ENCODE peak calls at places on chromosome 16, in nine cellular contexts. One of them, this sample, is unnamed. For H3K4me1, the result is how much of the 10 kb centered on the place peaks cover.

GRCh38 chr16:24253192-24253591 is 2.9 kb upstream of the CACNG3 start:
- DNase-seq in stomach: no peak
- DNase-seq in sigmoid colon: no peak
- DNase-seq in transverse colon: peak
- DNase-seq in ovary: no peak
- DNase-seq in A549: peak
- DNase-seq in K562: peak
- DNase-seq in GM12878: no peak
- DNase-seq in esophagus muscularis mucosa: no peak
- DNase-seq in this sample: no peak

GRCh38 chr16:4909825-4910224 is 27.1 kb downstream of the PPL start:
- DNase-seq in stomach: no peak
- DNase-seq in sigmoid colon: no peak
- DNase-seq in transverse colon: no peak
- DNase-seq in ovary: no peak
- DNase-seq in A549: no peak
- DNase-seq in K562: no peak
- DNase-seq in GM12878: no peak
- DNase-seq in esophagus muscularis mucosa: no peak
- DNase-seq in this sample: no peak

GRCh38 chr16:54576776-54577175 is 290.2 kb upstream of the IRX3 start:
- DNase-seq in stomach: no peak
- DNase-seq in sigmoid colon: no peak
- DNase-seq in transverse colon: no peak
- DNase-seq in ovary: no peak
- DNase-seq in A549: no peak
- DNase-seq in K562: no peak
- DNase-seq in GM12878: no peak
- DNase-seq in esophagus muscularis mucosa: no peak
- DNase-seq in this sample: no peak

GRCh38 chr16:22948603-22949368 is 134.8 kb downstream of the HS3ST2 start:
- DNase-seq in stomach: peak
- DNase-seq in sigmoid colon: peak
- DNase-seq in transverse colon: peak
- DNase-seq in ovary: peak
- DNase-seq in A549: peak
- DNase-seq in K562: peak
- DNase-seq in GM12878: peak
- DNase-seq in esophagus muscularis mucosa: peak
- DNase-seq in this sample: peak

GRCh38 chr16:58299757-58300349 is 5.0 kb upstream of the PRSS54 start:
- DNase-seq in stomach: peak
- DNase-seq in sigmoid colon: no peak
- DNase-seq in transverse colon: peak
- DNase-seq in ovary: no peak
- DNase-seq in A549: no peak
- DNase-seq in K562: peak
- DNase-seq in GM12878: no peak
- DNase-seq in esophagus muscularis mucosa: no peak
- DNase-seq in this sample: no peak

GRCh38 chr16:85461814-85462404 is 151.2 kb upstream of the GSE1 start:
- DNase-seq in stomach: no peak
- DNase-seq in sigmoid colon: peak
- DNase-seq in transverse colon: no peak
- DNase-seq in ovary: peak
- DNase-seq in A549: no peak
- DNase-seq in K562: peak
- DNase-seq in GM12878: no peak
- DNase-seq in esophagus muscularis mucosa: no peak
- DNase-seq in this sample: no peak

GRCh38 chr16:48576927-48577326 is 33.1 kb downstream of the N4BP1 start:
- DNase-seq in stomach: no peak
- DNase-seq in sigmoid colon: no peak
- DNase-seq in transverse colon: no peak
- DNase-seq in ovary: no peak
- DNase-seq in A549: no peak
- DNase-seq in K562: no peak
- DNase-seq in GM12878: no peak
- DNase-seq in esophagus muscularis mucosa: no peak
- DNase-seq in this sample: no peak

GRCh38 chr16:81500833-81501521 is 56.4 kb downstream of the CMIP start:
- DNase-seq in stomach: no peak
- DNase-seq in sigmoid colon: no peak
- DNase-seq in transverse colon: no peak
- DNase-seq in ovary: no peak
- DNase-seq in A549: no peak
- DNase-seq in K562: no peak
- DNase-seq in GM12878: no peak
- DNase-seq in esophagus muscularis mucosa: no peak
- DNase-seq in this sample: no peak

GRCh38 chr16:424033-424622 is 1.3 kb upstream of the RAB11FIP3 start:
- DNase-seq in stomach: peak
- DNase-seq in sigmoid colon: peak
- DNase-seq in transverse colon: peak
- DNase-seq in ovary: peak
- DNase-seq in A549: peak
- DNase-seq in K562: no peak
- DNase-seq in GM12878: no peak
- DNase-seq in esophagus muscularis mucosa: peak
- DNase-seq in this sample: peak

GRCh38 chr16:82949016-82949415 is 322.2 kb downstream of the CDH13 start:
- DNase-seq in stomach: no peak
- DNase-seq in sigmoid colon: no peak
- DNase-seq in transverse colon: no peak
- DNase-seq in ovary: no peak
- DNase-seq in A549: no peak
- DNase-seq in K562: no peak
- DNase-seq in GM12878: no peak
- DNase-seq in esophagus muscularis mucosa: no peak
- DNase-seq in this sample: no peak

DNA sequence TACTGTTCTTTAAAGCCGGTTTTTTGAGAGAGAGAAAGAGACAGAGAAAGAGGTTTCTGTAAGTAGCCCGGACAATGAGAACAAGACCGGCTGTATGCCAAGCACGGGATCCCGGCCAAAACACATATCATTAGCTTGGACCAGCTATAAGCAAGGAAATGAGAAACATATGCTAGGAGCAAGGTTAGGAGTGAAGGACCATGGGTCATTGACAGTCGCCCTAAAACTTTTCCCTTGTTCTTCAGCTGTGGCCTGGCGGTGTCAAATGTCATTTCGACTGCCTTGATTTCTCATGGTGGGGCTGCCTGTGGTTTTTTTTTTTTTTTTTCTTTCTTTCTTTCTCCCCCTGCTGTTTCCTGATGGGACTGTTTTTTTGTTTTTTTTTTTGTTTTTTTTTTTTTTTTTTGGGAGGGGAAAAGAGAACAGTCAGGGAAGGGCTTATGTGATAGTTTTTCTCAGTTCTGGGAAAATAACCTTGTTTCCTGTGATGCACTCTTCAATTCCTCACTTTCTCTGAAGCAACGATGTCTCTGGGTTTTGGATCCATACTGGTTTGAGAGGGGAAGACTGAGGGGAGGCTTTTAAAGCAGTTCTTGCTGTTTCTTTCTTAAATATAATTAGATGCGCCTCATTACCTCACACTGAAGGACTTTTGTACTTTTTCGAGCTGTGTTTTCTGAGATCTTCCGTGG is 124.8 kb upstream of the ZFHX3 start:
- DNase-seq in stomach: peak
- DNase-seq in sigmoid colon: peak
- DNase-seq in transverse colon: peak
- DNase-seq in ovary: peak
- DNase-seq in A549: peak
- DNase-seq in K562: peak
- DNase-seq in GM12878: no peak
- DNase-seq in esophagus muscularis mucosa: no peak
- DNase-seq in this sample: peak
- H3K27ac ChIP-seq in stomach: peak
- H3K27ac ChIP-seq in sigmoid colon: peak
- H3K27ac ChIP-seq in transverse colon: peak
- H3K27ac ChIP-seq in ovary: peak
- H3K27ac ChIP-seq in A549: no peak
- H3K27ac ChIP-seq in K562: no peak
- H3K27ac ChIP-seq in GM12878: no peak
- H3K27ac ChIP-seq in esophagus muscularis mucosa: peak
- H3K27ac ChIP-seq in this sample: peak

DNA sequence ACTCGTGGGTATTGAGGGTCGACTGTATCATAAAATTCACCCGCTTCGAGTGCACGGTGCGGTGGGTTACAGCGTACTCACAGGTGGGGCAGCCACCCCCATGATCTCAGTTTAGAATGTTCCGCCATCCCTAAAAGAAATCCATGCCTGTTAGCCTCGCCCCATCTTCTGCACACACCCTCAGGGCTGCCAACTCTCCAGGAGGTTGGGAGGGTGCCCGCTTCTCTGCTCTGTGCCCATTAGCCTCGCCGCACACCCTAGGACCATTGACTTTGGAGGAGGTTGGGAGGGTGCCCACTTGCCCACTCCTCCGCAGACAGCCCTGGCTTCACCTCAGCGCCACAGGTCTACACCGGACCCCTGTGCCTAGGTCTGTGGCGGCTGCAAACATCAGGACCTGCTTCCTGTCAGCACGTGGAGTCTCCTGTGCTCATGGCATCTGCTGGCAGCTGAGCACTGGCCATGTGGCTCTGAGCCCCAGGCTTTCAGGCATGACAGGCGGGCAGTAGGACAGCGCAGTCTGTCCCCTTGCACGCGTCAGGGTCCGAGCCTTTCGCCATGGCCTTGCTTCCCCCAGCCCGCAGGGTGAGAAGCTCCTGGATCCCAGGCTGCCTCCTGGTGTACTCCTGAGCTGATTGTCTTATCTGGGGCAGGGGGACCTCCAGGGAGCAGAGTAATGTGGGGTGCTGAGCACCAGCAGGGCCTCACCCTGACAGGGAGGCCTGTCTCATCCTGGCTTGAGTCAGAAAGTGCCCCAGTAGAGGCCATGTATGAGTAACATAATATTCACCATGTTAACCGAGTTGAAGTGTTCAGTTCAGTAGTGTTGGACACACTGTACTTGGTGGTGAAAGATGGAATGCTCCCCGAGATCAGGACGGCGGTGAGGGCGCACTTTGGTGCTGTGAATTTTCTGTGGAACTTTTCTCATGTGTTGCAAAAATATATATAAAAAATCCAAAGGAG is 21.9 kb downstream of the NME3 start:
- DNase-seq in stomach: no peak
- DNase-seq in sigmoid colon: no peak
- DNase-seq in transverse colon: no peak
- DNase-seq in ovary: no peak
- DNase-seq in A549: no peak
- DNase-seq in K562: no peak
- DNase-seq in GM12878: no peak
- DNase-seq in esophagus muscularis mucosa: no peak
- DNase-seq in this sample: no peak
- H3K4me1 ChIP-seq in stomach: under half
- H3K4me1 ChIP-seq in sigmoid colon: under half
- H3K4me1 ChIP-seq in transverse colon: under half
- H3K4me1 ChIP-seq in ovary: under half
- H3K4me1 ChIP-seq in A549: under half
- H3K4me1 ChIP-seq in K562: under half
- H3K4me1 ChIP-seq in GM12878: under half
- H3K4me1 ChIP-seq in esophagus muscularis mucosa: under half
- H3K4me1 ChIP-seq in this sample: under half

DNA sequence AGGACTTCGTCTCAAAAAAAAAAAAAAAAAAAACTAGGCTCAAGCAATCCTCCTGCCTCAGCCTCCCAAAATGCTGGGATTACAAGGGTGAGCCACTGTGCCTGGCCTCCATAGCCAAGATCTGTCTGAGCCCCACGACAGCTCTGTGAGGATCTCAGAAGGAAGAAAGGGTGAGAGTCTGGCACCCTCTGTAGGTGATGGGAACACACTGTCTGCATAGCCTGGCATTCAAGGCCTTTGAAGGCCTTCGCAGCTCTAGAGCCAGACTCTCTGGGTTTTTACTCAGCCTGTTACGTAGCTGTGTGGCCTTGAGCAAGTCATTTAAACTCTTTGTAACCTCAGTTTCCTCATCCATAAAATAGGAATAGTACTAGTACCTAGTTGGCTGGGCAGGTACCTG is 6.3 kb upstream of the XPO6 start:
- DNase-seq in stomach: peak
- DNase-seq in sigmoid colon: no peak
- DNase-seq in transverse colon: peak
- DNase-seq in ovary: no peak
- DNase-seq in A549: no peak
- DNase-seq in K562: peak
- DNase-seq in GM12878: no peak
- DNase-seq in esophagus muscularis mucosa: no peak
- DNase-seq in this sample: no peak
- TF ChIP-seq EP300 in stomach: no peak
- TF ChIP-seq EP300 in sigmoid colon: no peak
- TF ChIP-seq EP300 in transverse colon: no peak
- TF ChIP-seq EP300 in ovary: no peak
- TF ChIP-seq EP300 in A549: no peak
- TF ChIP-seq EP300 in K562: no peak
- TF ChIP-seq EP300 in GM12878: no peak
- TF ChIP-seq EP300 in esophagus muscularis mucosa: no peak
- TF ChIP-seq EP300 in this sample: no peak

GRCh38 chr16:68695575-68695974 is 41.5 kb upstream of the CDH1 start:
- DNase-seq in stomach: no peak
- DNase-seq in sigmoid colon: no peak
- DNase-seq in transverse colon: no peak
- DNase-seq in ovary: no peak
- DNase-seq in A549: no peak
- DNase-seq in K562: no peak
- DNase-seq in GM12878: no peak
- DNase-seq in esophagus muscularis mucosa: no peak
- DNase-seq in this sample: no peak

GRCh38 chr16:68698091-68698490 is 39.0 kb upstream of the CDH1 start:
- DNase-seq in stomach: no peak
- DNase-seq in sigmoid colon: no peak
- DNase-seq in transverse colon: no peak
- DNase-seq in ovary: no peak
- DNase-seq in A549: no peak
- DNase-seq in K562: peak
- DNase-seq in GM12878: no peak
- DNase-seq in esophagus muscularis mucosa: no peak
- DNase-seq in this sample: no peak

GRCh38 chr16:68700120-68700519 is 37.0 kb upstream of the CDH1 start:
- DNase-seq in stomach: no peak
- DNase-seq in sigmoid colon: no peak
- DNase-seq in transverse colon: no peak
- DNase-seq in ovary: no peak
- DNase-seq in A549: no peak
- DNase-seq in K562: no peak
- DNase-seq in GM12878: no peak
- DNase-seq in esophagus muscularis mucosa: no peak
- DNase-seq in this sample: no peak

DNA sequence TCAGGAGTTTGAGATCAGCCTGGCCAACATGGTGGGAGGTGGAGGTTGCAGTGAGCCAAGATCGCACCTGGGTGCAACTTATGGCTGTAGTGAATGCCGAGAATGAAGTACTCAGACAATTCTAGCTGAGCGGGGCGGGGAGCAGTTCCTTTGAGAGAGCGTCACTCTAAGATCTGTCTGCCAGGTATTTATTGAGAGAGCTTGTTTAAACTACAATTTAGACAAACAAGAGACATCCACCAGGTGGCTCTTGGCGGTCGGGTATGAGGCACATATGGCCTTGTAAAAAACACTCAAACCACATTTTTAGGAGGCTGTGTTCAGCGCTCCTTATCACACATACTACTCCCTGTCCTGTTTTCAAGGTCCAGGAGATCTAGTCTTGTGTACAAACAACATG is 40.6 kb upstream of the CDH1 start:
- DNase-seq in stomach: no peak
- DNase-seq in sigmoid colon: no peak
- DNase-seq in transverse colon: peak
- DNase-seq in ovary: no peak
- DNase-seq in A549: no peak
- DNase-seq in K562: peak
- DNase-seq in GM12878: no peak
- DNase-seq in esophagus muscularis mucosa: no peak
- DNase-seq in this sample: no peak
- H3K27ac ChIP-seq in stomach: no peak
- H3K27ac ChIP-seq in sigmoid colon: no peak
- H3K27ac ChIP-seq in transverse colon: no peak
- H3K27ac ChIP-seq in ovary: no peak
- H3K27ac ChIP-seq in A549: no peak
- H3K27ac ChIP-seq in K562: no peak
- H3K27ac ChIP-seq in GM12878: no peak
- H3K27ac ChIP-seq in esophagus muscularis mucosa: no peak
- H3K27ac ChIP-seq in this sample: no peak

This sample was measured in tibial nerve.